ENCODE peak calls at places on chromosomes 4 and X, in seven cellular contexts. One of them, this sample, is unnamed.

GRCh38 chr4:82797048-82797590 is 1.5 kb downstream of the SCD5 start:
- DNase-seq in colonic mucosa: no peak
- DNase-seq in endodermal cell: no peak
- DNase-seq in lung: no peak
- DNase-seq in dorsolateral prefrontal cortex: no peak
- DNase-seq in lower leg skin: no peak
- DNase-seq in lower lobe of right lung: no peak
- DNase-seq in this sample: no peak

GRCh38 chrX:23251043-23251442 is 83.6 kb upstream of the PTCHD1 start:
- DNase-seq in endodermal cell: no peak
- DNase-seq in lower lobe of right lung: no peak
- DNase-seq in lower leg skin: no peak
- DNase-seq in lung: no peak
- DNase-seq in dorsolateral prefrontal cortex: no peak
- DNase-seq in colonic mucosa: no peak
- DNase-seq in this sample: no peak

GRCh38 chr4:2902126-2902525 is 58.5 kb downstream of the ADD1 start:
- DNase-seq in lung: no peak
- DNase-seq in colonic mucosa: no peak
- DNase-seq in lower leg skin: no peak
- DNase-seq in endodermal cell: no peak
- DNase-seq in lower lobe of right lung: no peak
- DNase-seq in dorsolateral prefrontal cortex: no peak
- DNase-seq in this sample: no peak

GRCh38 chr4:6601661-6602250 is 26.8 kb downstream of the MAN2B2 start:
- DNase-seq in dorsolateral prefrontal cortex: no peak
- DNase-seq in endodermal cell: no peak
- DNase-seq in lower leg skin: no peak
- DNase-seq in lung: no peak
- DNase-seq in colonic mucosa: no peak
- DNase-seq in lower lobe of right lung: no peak
- DNase-seq in this sample: no peak

GRCh38 chr4:24115101-24115500 is 225.3 kb upstream of the PPARGC1A start:
- DNase-seq in lower lobe of right lung: no peak
- DNase-seq in dorsolateral prefrontal cortex: no peak
- DNase-seq in endodermal cell: no peak
- DNase-seq in lower leg skin: no peak
- DNase-seq in colonic mucosa: no peak
- DNase-seq in lung: no peak
- DNase-seq in this sample: no peak

GRCh38 chr4:177051473-177052060 is 258.1 kb upstream of the NEIL3 start:
- DNase-seq in dorsolateral prefrontal cortex: no peak
- DNase-seq in endodermal cell: peak; percentile 76
- DNase-seq in lower lobe of right lung: no peak
- DNase-seq in lower leg skin: no peak
- DNase-seq in lung: no peak
- DNase-seq in colonic mucosa: peak; percentile 21
- DNase-seq in this sample: no peak

GRCh38 chr4:20318011-20318898 is 66.5 kb downstream of the SLIT2 start:
- DNase-seq in colonic mucosa: no peak
- DNase-seq in dorsolateral prefrontal cortex: no peak
- DNase-seq in lung: no peak
- DNase-seq in endodermal cell: no peak
- DNase-seq in lower lobe of right lung: no peak
- DNase-seq in lower leg skin: no peak
- DNase-seq in this sample: no peak

GRCh38 chr4:38177792-38178665 is 217.8 kb downstream of the PTTG2 start:
- DNase-seq in colonic mucosa: peak; percentile 68
- DNase-seq in lower leg skin: peak; percentile 81
- DNase-seq in dorsolateral prefrontal cortex: no peak
- DNase-seq in endodermal cell: no peak
- DNase-seq in lower lobe of right lung: peak; percentile 91
- DNase-seq in lung: peak; percentile 83
- DNase-seq in this sample: peak; percentile 64

GRCh38 chr4:155638195-155638960 is 28.3 kb upstream of the GUCY1A1 start:
- DNase-seq in endodermal cell: no peak
- DNase-seq in colonic mucosa: no peak
- DNase-seq in lower lobe of right lung: no peak
- DNase-seq in lower leg skin: no peak
- DNase-seq in lung: no peak
- DNase-seq in dorsolateral prefrontal cortex: no peak
- DNase-seq in this sample: no peak

GRCh38 chrX:49184294-49185061 is 1.7 kb downstream of the PRICKLE3 start:
- DNase-seq in lower leg skin: peak; percentile 91
- DNase-seq in colonic mucosa: peak; percentile 96
- DNase-seq in lower lobe of right lung: peak; percentile 92
- DNase-seq in endodermal cell: peak; percentile 97
- DNase-seq in lung: peak; percentile 92
- DNase-seq in dorsolateral prefrontal cortex: peak; percentile 67
- DNase-seq in this sample: peak; percentile 90

GRCh38 chr4:151527699-151528098 is 118.7 kb downstream of the FHIP1A start:
- DNase-seq in dorsolateral prefrontal cortex: no peak
- DNase-seq in lower leg skin: no peak
- DNase-seq in lower lobe of right lung: no peak
- DNase-seq in colonic mucosa: no peak
- DNase-seq in endodermal cell: no peak
- DNase-seq in lung: no peak
- DNase-seq in this sample: no peak

GRCh38 chr4:174284181-174284886 is 623 bp downstream of the CEP44 start:
- DNase-seq in endodermal cell: no peak
- DNase-seq in lung: no peak
- DNase-seq in dorsolateral prefrontal cortex: no peak
- DNase-seq in lower leg skin: no peak
- DNase-seq in lower lobe of right lung: no peak
- DNase-seq in colonic mucosa: peak; percentile 22
- DNase-seq in this sample: no peak

GRCh38 chr4:126023946-126024345 is 709.2 kb downstream of the FAT4 start:
- DNase-seq in dorsolateral prefrontal cortex: no peak
- DNase-seq in endodermal cell: no peak
- DNase-seq in lung: no peak
- DNase-seq in colonic mucosa: no peak
- DNase-seq in lower leg skin: no peak
- DNase-seq in lower lobe of right lung: no peak
- DNase-seq in this sample: no peak

GRCh38 chr4:37389967-37390580 is 145.5 kb downstream of the NWD2 start:
- DNase-seq in colonic mucosa: peak; percentile 65
- DNase-seq in lower leg skin: peak; percentile 28
- DNase-seq in lung: no peak
- DNase-seq in lower lobe of right lung: no peak
- DNase-seq in endodermal cell: peak; percentile 70
- DNase-seq in dorsolateral prefrontal cortex: no peak
- DNase-seq in this sample: peak; percentile 9

GRCh38 chrX:47518105-47518504 is 35.1 kb upstream of the ZNF41 start:
- DNase-seq in lung: no peak
- DNase-seq in colonic mucosa: no peak
- DNase-seq in endodermal cell: no peak
- DNase-seq in lower lobe of right lung: no peak
- DNase-seq in lower leg skin: no peak
- DNase-seq in dorsolateral prefrontal cortex: no peak
- DNase-seq in this sample: no peak

DNA sequence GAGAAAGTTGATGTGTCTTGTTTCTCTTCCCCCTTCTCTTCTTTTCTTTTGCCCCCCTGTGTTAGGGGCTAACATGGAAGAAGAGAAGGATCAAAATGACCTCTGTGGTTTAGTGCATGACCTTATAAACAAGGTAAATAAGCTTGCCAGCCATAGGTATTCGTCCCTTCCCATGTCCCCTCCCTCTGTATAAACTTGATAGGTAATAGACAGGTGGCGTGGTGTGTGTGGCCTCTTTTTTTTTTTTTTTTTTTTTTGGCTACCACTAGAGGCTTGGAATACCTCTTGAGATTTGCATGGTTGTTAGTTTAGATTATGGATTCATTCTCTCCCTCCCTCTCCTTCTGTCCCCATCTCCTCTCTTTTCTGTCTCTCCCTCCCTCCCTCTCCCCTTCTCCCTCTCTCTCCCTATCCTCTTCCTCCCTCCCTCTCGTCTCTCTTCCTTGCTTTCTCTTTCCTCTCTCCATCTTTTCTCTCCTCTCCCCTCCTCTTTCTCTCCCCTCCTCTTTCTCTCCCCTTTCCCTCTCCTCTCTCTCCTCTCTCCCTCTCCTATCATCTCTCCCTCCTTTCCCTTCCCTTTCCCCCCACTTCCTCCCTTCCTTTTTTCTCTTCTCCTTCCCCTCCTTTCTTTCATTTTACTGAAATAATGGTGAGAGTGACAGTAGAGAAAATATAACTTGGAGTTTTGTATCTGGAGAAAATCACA is 134.4 kb downstream of the AFF1 start:
- DNase-seq in lower leg skin: no peak
- DNase-seq in colonic mucosa: no peak
- DNase-seq in dorsolateral prefrontal cortex: no peak
- DNase-seq in lung: no peak
- DNase-seq in endodermal cell: no peak
- DNase-seq in lower lobe of right lung: no peak
- DNase-seq in this sample: no peak
- H3K4me3 ChIP-seq in lower leg skin: no peak overlapping the region
- H3K4me3 ChIP-seq in colonic mucosa: no peak overlapping the region
- H3K4me3 ChIP-seq in dorsolateral prefrontal cortex: no peak overlapping the region
- H3K4me3 ChIP-seq in lung: no peak overlapping the region
- H3K4me3 ChIP-seq in endodermal cell: no peak overlapping the region
- H3K4me3 ChIP-seq in lower lobe of right lung: no peak overlapping the region
- H3K4me3 ChIP-seq in this sample: no peak overlapping the region

GRCh38 chr4:153466637-153467153 is 535 bp downstream of the TMEM131L start:
- DNase-seq in endodermal cell: peak; percentile 68
- DNase-seq in lower leg skin: no peak
- DNase-seq in dorsolateral prefrontal cortex: no peak
- DNase-seq in lower lobe of right lung: no peak
- DNase-seq in lung: no peak
- DNase-seq in colonic mucosa: no peak
- DNase-seq in this sample: no peak

GRCh38 chr4:153465145-153465544 is 1.0 kb upstream of the TMEM131L start:
- DNase-seq in lower leg skin: no peak
- DNase-seq in colonic mucosa: no peak
- DNase-seq in dorsolateral prefrontal cortex: no peak
- DNase-seq in lung: no peak
- DNase-seq in lower lobe of right lung: no peak
- DNase-seq in endodermal cell: no peak
- DNase-seq in this sample: no peak

GRCh38 chr4:153464068-153464467 is 2.1 kb upstream of the TMEM131L start:
- DNase-seq in lower lobe of right lung: no peak
- DNase-seq in endodermal cell: no peak
- DNase-seq in lung: no peak
- DNase-seq in dorsolateral prefrontal cortex: no peak
- DNase-seq in colonic mucosa: no peak
- DNase-seq in lower leg skin: no peak
- DNase-seq in this sample: no peak

GRCh38 chr4:153465922-153466636 is at the start of gene TMEM131L:
- DNase-seq in lower leg skin: peak; percentile 45
- DNase-seq in lower lobe of right lung: peak; percentile 83
- DNase-seq in dorsolateral prefrontal cortex: peak; percentile 77
- DNase-seq in lung: peak; percentile 73
- DNase-seq in colonic mucosa: peak; percentile 74
- DNase-seq in endodermal cell: peak; percentile 90
- DNase-seq in this sample: peak; percentile 51

GRCh38 chr4:153465583-153465921 is 608 bp upstream of the TMEM131L start:
- DNase-seq in lung: peak; percentile 41
- DNase-seq in endodermal cell: no peak
- DNase-seq in lower leg skin: peak; percentile 31
- DNase-seq in dorsolateral prefrontal cortex: peak; percentile 56
- DNase-seq in colonic mucosa: peak; percentile 55
- DNase-seq in lower lobe of right lung: peak; percentile 63
- DNase-seq in this sample: peak; percentile 21
- H3K4me3 ChIP-seq in lung: peak overlapping the region; percentile 64
- H3K4me3 ChIP-seq in endodermal cell: peak overlapping the region; percentile 81
- H3K4me3 ChIP-seq in lower leg skin: peak overlapping the region; percentile 43
- H3K4me3 ChIP-seq in dorsolateral prefrontal cortex: peak overlapping the region; percentile 83
- H3K4me3 ChIP-seq in colonic mucosa: peak overlapping the region; percentile 84
- H3K4me3 ChIP-seq in lower lobe of right lung: peak overlapping the region; percentile 88
- H3K4me3 ChIP-seq in this sample: peak overlapping the region; percentile 64

DNA sequence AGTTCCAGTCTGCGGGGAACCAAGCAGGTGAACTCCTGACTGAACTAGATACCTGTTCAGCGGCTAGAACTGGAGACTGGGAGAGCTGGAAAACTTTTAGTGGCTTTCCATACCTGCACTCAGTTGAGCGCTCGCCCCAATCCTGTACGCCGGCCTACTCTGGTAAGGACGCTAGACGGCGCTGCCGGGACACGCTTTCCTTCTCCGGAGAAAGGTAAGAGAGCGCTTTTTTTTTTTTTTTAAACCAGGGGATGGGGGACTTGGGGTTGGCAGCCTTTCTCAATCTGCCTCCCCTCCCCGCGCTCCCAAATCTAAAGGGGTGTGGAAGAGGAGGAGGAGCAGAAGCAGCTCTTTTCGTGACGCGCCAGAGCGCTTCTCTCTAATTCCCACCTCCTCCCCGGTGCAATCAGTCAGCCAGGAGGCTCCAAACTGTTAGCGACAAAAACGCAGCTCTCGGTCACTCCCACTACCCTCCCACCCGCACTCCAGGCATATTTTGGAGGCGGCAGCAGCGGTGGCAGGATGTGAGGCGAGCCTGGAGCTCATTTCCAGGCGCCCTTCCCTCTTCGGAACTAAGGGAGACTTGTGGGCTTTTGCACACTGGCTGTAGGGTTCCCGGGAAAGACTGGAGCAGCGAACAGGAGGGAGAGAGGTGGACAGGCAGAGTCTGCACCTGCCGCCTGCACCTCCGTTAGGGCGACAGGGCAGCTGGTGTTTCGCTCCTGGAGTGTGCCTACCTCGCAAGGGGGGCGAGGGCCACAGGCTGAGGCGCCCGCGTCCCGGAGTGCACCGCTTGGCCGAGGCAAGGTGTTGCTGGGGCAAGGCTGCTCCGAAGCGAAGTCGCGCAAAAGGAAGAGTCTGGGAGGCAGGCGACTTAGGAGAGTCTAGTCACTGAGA is at the start of gene IL1RAPL2:
- DNase-seq in dorsolateral prefrontal cortex: no peak
- DNase-seq in lower lobe of right lung: peak; percentile 55
- DNase-seq in lung: no peak
- DNase-seq in endodermal cell: peak; percentile 90
- DNase-seq in colonic mucosa: peak; percentile 38
- DNase-seq in lower leg skin: no peak
- DNase-seq in this sample: peak; percentile 12
- H3K4me3 ChIP-seq in dorsolateral prefrontal cortex: peak within 1 kb of the TSS; percentile 54
- H3K4me3 ChIP-seq in lower lobe of right lung: peak within 1 kb of the TSS; percentile 23
- H3K4me3 ChIP-seq in lung: no peak within 1 kb of the TSS
- H3K4me3 ChIP-seq in endodermal cell: peak within 1 kb of the TSS; percentile 76
- H3K4me3 ChIP-seq in colonic mucosa: no peak within 1 kb of the TSS
- H3K4me3 ChIP-seq in lower leg skin: no peak within 1 kb of the TSS
- H3K4me3 ChIP-seq in this sample: no peak within 1 kb of the TSS

DNA sequence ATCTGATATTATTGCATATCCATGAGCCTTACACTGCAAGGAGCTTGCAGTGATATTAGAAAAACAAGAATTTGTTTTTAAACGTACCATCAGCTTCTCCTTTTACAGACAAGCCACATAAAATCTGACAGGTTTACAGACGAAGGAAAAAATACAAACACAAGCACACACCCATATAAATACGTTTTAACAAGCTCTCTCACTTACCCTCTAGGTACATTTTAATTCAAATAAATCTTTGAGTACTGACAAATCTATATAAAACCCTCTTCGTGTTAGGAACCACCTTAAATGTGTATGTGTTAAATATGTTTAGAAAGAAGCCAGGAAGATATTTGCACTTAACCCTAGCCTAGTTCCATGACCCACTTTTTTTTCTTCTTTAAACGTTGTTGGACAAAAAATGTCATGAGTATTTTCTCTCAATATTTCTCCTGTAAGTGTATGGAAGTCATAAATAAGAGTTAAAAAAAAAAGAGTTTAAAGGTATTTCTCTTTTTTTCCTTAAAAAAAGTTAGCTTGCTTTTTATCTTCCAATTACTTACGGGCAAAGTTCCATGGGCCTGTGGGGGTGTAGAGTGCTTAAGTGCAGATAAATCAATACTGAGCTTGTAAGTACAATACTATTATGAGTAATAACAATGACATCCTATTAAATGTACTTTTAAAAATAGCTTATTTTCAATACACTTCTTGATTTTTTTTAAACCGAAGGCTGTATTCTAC is 1.5 kb downstream of the ARAP2 start:
- DNase-seq in lower lobe of right lung: no peak
- DNase-seq in lung: no peak
- DNase-seq in colonic mucosa: no peak
- DNase-seq in lower leg skin: no peak
- DNase-seq in dorsolateral prefrontal cortex: no peak
- DNase-seq in endodermal cell: no peak
- DNase-seq in this sample: no peak
- H3K4me3 ChIP-seq in lower lobe of right lung: peak overlapping the region; percentile 70
- H3K4me3 ChIP-seq in lung: no peak overlapping the region
- H3K4me3 ChIP-seq in colonic mucosa: peak overlapping the region; percentile 60
- H3K4me3 ChIP-seq in lower leg skin: no peak overlapping the region
- H3K4me3 ChIP-seq in dorsolateral prefrontal cortex: peak overlapping the region; percentile 87
- H3K4me3 ChIP-seq in endodermal cell: peak overlapping the region; percentile 83
- H3K4me3 ChIP-seq in this sample: peak overlapping the region; percentile 73

This sample was measured in prostate gland.